ENCODE peak calls at places on chromosomes 4 and X, in eight cellular contexts. P is stomach, W is mucosa of descending colon, U is PC-3, R is cardiac muscle cell, T is astrocyte of the spinal cord, V is esophagus squamous epithelium, M is tibial nerve. C is an unnamed sample.

GRCh38 chrX:102976290-102976689 is 39.2 kb downstream of the RAB40AL start:
- DNase-seq in T (no peak), M (no peak), U (peak; percentile 36), W (no peak), V (no peak), R (peak; percentile 10), P (no peak), C (peak; percentile 46)

GRCh38 chrX:13248867-13249521 is 70.9 kb downstream of the ATXN3L start:
- DNase-seq in W (no peak), T (no peak), U (no peak), P (no peak), M (no peak), V (no peak), R (peak; percentile 22), C (no peak)

GRCh38 chrX:47690175-47690574 is 31.2 kb upstream of the UXT start:
- DNase-seq in U (no peak), P (no peak), V (no peak), W (no peak), M (no peak), R (peak; percentile 7), T (no peak), C (no peak)

GRCh38 chrX:70505451-70505841 is 60.8 kb downstream of the DLG3 start:
- DNase-seq in U (no peak), P (no peak), T (no peak), V (no peak), M (no peak), W (no peak), R (no peak), C (no peak)

GRCh38 chrX:40096395-40097091 is 1.2 kb downstream of the BCOR start:
- DNase-seq in V (no peak), P (no peak), T (peak; percentile 56), W (peak; percentile 70), M (no peak), U (peak; percentile 35), R (peak; percentile 57), C (no peak)

GRCh38 chrX:156005144-156005543 is 7.6 kb downstream of the IL9R start:
- DNase-seq in P (no peak), U (no peak), T (no peak), W (no peak), R (no peak), M (no peak), V (no peak), C (no peak)

GRCh38 chrX:119655125-119655524 is 37.8 kb downstream of the SEPTIN6 start:
- DNase-seq in U (peak; percentile 21), T (peak; percentile 80), P (no peak), R (peak; percentile 91), M (no peak), V (no peak), W (no peak), C (peak; percentile 72)

GRCh38 chr4:117700111-117700892 is 334.0 kb upstream of the NDST3 start:
- DNase-seq in R (no peak), U (peak; percentile 26), T (no peak), P (no peak), M (no peak), V (no peak), W (no peak), C (peak; percentile 3)

GRCh38 chrX:142089193-142089592 is 115.9 kb downstream of the MAGEC2 start:
- DNase-seq in U (peak; percentile 45), M (no peak), W (no peak), V (no peak), R (peak; percentile 41), T (peak; percentile 9), P (no peak), C (peak; percentile 4)

GRCh38 chr4:74319506-74319905 is 11.2 kb downstream of the EPGN start:
- DNase-seq in U (peak; percentile 62), W (no peak), T (no peak), R (no peak), V (no peak), P (no peak), M (no peak), C (peak; percentile 27)

GRCh38 chr4:75251547-75251946 is 262.7 kb downstream of the RCHY1 start:
- DNase-seq in P (no peak), U (no peak), T (no peak), V (no peak), R (no peak), M (no peak), W (no peak), C (no peak)

GRCh38 chr4:5711479-5712184 is 631 bp downstream of the EVC start:
- DNase-seq in P (no peak), M (no peak), U (peak; percentile 25), W (peak; percentile 31), V (no peak), R (peak; percentile 50), T (peak; percentile 54), C (peak; percentile 17)

GRCh38 chrX:23637187-23637586 is 30.1 kb upstream of the PRDX4 start:
- DNase-seq in R (no peak), T (no peak), V (no peak), W (no peak), M (no peak), P (no peak), U (no peak), C (no peak)

GRCh38 chr4:160848901-160849735 is 1314.7 kb downstream of the FSTL5 start:
- DNase-seq in T (peak; percentile 56), W (no peak), R (peak; percentile 2), V (no peak), P (no peak), U (peak; percentile 40), M (no peak), C (peak; percentile 63)

DNA sequence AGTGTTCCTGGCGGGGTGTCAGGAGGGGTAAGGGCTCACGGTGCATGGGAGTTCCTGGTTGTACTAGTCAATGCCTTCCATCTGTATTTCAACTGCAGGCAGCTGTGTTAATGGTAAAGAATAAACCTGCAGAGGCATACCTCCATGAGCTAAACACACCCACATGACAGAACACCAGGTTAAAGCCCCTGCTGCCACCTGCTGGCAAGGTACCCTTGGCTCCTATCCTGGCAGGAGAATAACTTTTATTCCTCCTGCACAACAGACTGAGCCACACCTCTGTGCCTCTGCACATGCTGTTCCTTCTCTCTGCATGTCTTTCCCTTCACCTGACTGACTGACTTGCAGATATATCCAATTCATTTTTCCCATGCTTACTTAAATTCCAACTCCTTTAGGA is 11.1 kb downstream of the ITIH6 start:
- DNase-seq in W (peak; percentile 58), U (peak; percentile 53), P (peak; percentile 39), R (no peak), M (no peak), T (no peak), V (no peak), C (peak; percentile 22)
- TF ChIP-seq CTCF in W (no peak), U (peak; percentile 50), P (no peak), R (no peak), M (no peak), T (no peak), V (peak; percentile 15), C (peak; percentile 58)

GRCh38 chr4:154492288-154492687 is 689 bp upstream of the DCHS2 start:
- DNase-seq in T (no peak), M (no peak), U (no peak), V (no peak), W (no peak), R (no peak), P (no peak), C (no peak)

GRCh38 chr4:154490261-154490588 is 1.4 kb downstream of the DCHS2 start:
- DNase-seq in V (no peak), M (no peak), W (no peak), P (no peak), T (no peak), R (no peak), U (no peak), C (no peak)

GRCh38 chr4:154491731-154492249 is at the start of gene DCHS2:
- DNase-seq in R (peak; percentile 13), P (no peak), M (no peak), T (no peak), V (no peak), U (peak; percentile 5), W (peak; percentile 67), C (no peak)

GRCh38 chr4:154490589-154491340 is 834 bp downstream of the DCHS2 start:
- DNase-seq in R (no peak), M (no peak), T (no peak), U (no peak), W (peak; percentile 27), P (no peak), V (no peak), C (no peak)

DNA sequence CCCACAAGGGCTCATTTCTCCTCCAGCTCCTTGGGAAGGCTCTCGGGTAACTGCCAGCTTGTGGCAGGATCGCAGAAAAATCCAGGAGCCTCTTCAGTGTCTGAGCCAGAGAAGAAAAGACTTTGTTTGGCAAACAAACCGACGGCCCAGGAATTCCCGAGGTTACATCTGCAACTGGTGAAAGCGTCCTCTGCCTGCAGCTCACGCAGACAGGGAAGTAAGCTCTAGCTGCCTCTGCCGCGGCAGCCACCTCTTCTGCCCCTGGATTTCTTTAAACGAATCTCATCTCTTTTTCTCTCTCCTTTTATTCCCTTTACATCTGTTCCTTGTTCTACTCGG is 289 bp downstream of the DCHS2 start:
- DNase-seq in U (peak; percentile 13), M (no peak), P (no peak), T (peak; percentile 31), W (no peak), R (peak; percentile 19), V (no peak), C (peak; percentile 5)
- H3K4me3 ChIP-seq in U (peak overlapping the region; percentile 58), M (peak overlapping the region; percentile 39), P (peak overlapping the region; percentile 45), T (peak overlapping the region; percentile 13), W (no peak overlapping the region), R (peak overlapping the region; percentile 35), V (peak overlapping the region; percentile 19), C (peak overlapping the region; percentile 21)

GRCh38 chr4:89539797-89540711 is 232.5 kb upstream of the GPRIN3 start:
- DNase-seq in P (no peak), M (no peak), R (peak; percentile 12), V (no peak), U (no peak), W (no peak), T (no peak), C (no peak)

GRCh38 chr4:89538886-89539285 is 231.3 kb upstream of the GPRIN3 start:
- DNase-seq in T (no peak), V (no peak), W (no peak), M (no peak), U (no peak), R (peak; percentile 24), P (no peak), C (no peak)

GRCh38 chr4:89537281-89537680 is 229.7 kb upstream of the GPRIN3 start:
- DNase-seq in U (no peak), M (no peak), W (no peak), P (no peak), T (no peak), R (no peak), V (no peak), C (no peak)

GRCh38 chr4:89539374-89539773 is 231.8 kb upstream of the GPRIN3 start:
- DNase-seq in V (no peak), U (peak; percentile 18), M (no peak), T (peak; percentile 38), P (no peak), R (peak; percentile 67), W (no peak), C (peak; percentile 5)

GRCh38 chr4:89538171-89538570 is 230.6 kb upstream of the GPRIN3 start:
- DNase-seq in M (no peak), W (no peak), P (no peak), T (no peak), V (no peak), R (no peak), U (no peak), C (no peak)
- TF ChIP-seq CTCF in M (no peak), W (no peak), P (no peak), T (no peak), V (no peak), R (no peak), U (no peak), C (no peak)

DNA sequence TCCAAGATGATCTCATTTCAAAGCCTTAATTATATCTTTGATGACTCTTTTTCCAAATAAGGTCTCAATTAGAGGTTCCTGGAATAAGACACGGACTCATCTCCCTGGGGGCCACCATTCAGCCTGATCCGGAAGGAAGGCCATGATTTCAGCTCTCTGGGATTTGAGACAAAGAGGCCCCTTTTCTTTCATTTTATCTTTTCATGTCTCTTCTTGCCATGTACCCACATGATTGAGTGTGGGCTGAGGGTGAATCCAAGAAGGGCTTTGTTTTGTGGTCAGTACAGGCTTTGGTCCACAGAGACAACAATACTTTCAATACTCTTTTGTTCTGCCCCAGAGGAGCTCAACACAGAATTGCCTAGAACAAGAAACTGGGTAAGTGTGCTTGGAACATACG is 261.2 kb downstream of the TRIML1 start:
- DNase-seq in U (no peak), W (no peak), M (no peak), P (no peak), R (peak; percentile 42), T (no peak), V (no peak), C (peak; percentile 15)
- H3K4me3 ChIP-seq in U (no peak overlapping the region), W (no peak overlapping the region), M (no peak overlapping the region), P (no peak overlapping the region), R (no peak overlapping the region), T (no peak overlapping the region), V (no peak overlapping the region), C (no peak overlapping the region)